ENCODE peak calls at places on chromosome 12, in five cellular contexts. E is stomach, K is tibial artery, G is spleen, T is transverse colon. N is an unnamed sample.

GRCh38 chr12:122394626-122395194 is 27.8 kb downstream of the CLIP1 start:
- DNase-seq in T (no peak), K (peak; percentile 35), E (no peak), G (no peak), N (no peak)

GRCh38 chr12:25377475-25378179 is 126.9 kb upstream of the KRAS start:
- DNase-seq in T (no peak), E (no peak), G (no peak), K (no peak), N (no peak)

GRCh38 chr12:104957388-104958008 is 592 bp downstream of the SLC41A2 start:
- DNase-seq in T (peak; percentile 54), K (peak; percentile 41), E (peak; percentile 52), G (no peak), N (no peak)

GRCh38 chr12:55718020-55718419 is 2.2 kb upstream of the RDH5 start:
- DNase-seq in G (peak; percentile 60), T (no peak), E (no peak), K (no peak), N (no peak)

GRCh38 chr12:82725741-82726140 is 39.0 kb downstream of the TMTC2 start:
- DNase-seq in E (no peak), G (no peak), T (no peak), K (no peak), N (no peak)

GRCh38 chr12:124514145-124514995 is 53.0 kb downstream of the NCOR2 start:
- DNase-seq in E (no peak), T (no peak), G (no peak), K (no peak), N (no peak)

GRCh38 chr12:3683670-3684069 is 69.2 kb downstream of the CRACR2A start:
- DNase-seq in T (no peak), K (no peak), G (no peak), E (no peak), N (no peak)

GRCh38 chr12:48001426-48002178 is 2.7 kb downstream of the COL2A1 start:
- DNase-seq in T (peak; percentile 54), E (peak; percentile 46), K (no peak), G (peak; percentile 69), N (peak; percentile 56)

GRCh38 chr12:16610006-16610520 is 4.1 kb upstream of the LMO3 start:
- DNase-seq in G (no peak), E (no peak), T (no peak), K (no peak), N (no peak)

GRCh38 chr12:111430418-111431353 is 25.0 kb downstream of the SH2B3 start:
- DNase-seq in E (no peak), G (no peak), T (no peak), K (peak; percentile 23), N (no peak)

GRCh38 chr12:74732801-74733200 is 195.2 kb downstream of the ATXN7L3B start:
- DNase-seq in T (no peak), K (no peak), E (no peak), G (no peak), N (no peak)

GRCh38 chr12:33566403-33566802 is 126.8 kb upstream of the SYT10 start:
- DNase-seq in T (no peak), K (no peak), E (no peak), G (no peak), N (no peak)

GRCh38 chr12:25332143-25332542 is 81.4 kb upstream of the KRAS start:
- DNase-seq in T (no peak), G (no peak), E (no peak), K (no peak), N (no peak)

GRCh38 chr12:65586796-65587195 is 237.5 kb upstream of the HMGA2 start:
- DNase-seq in G (no peak), K (no peak), T (no peak), E (no peak), N (no peak)

GRCh38 chr12:116245189-116245588 is 32.3 kb downstream of the MED13L start:
- DNase-seq in G (no peak), T (no peak), E (no peak), K (no peak), N (no peak)

GRCh38 chr12:47964102-47964723 is 817 bp downstream of the TMEM106C start:
- DNase-seq in T (peak; percentile 35), E (peak; percentile 39), G (peak; percentile 74), K (peak; percentile 73), N (peak; percentile 58)

GRCh38 chr12:114018669-114019068 is 52.5 kb upstream of the RBM19 start:
- DNase-seq in K (no peak), E (no peak), G (no peak), T (no peak), N (no peak)

GRCh38 chr12:19230896-19231295 is 101.4 kb downstream of the PLEKHA5 start:
- DNase-seq in T (no peak), E (no peak), K (no peak), G (no peak), N (no peak)

GRCh38 chr12:41437578-41437977 is 249.5 kb downstream of the PDZRN4 start:
- DNase-seq in E (no peak), K (no peak), T (no peak), G (no peak), N (no peak)

GRCh38 chr12:89181271-89181920 is 170.9 kb downstream of the DUSP6 start:
- DNase-seq in K (no peak), T (no peak), E (no peak), G (no peak), N (no peak)

GRCh38 chr12:120085920-120086319 is 30.6 kb downstream of the RAB35 start:
- DNase-seq in T (no peak), E (no peak), K (no peak), G (no peak), N (no peak)

GRCh38 chr12:53176750-53177149 is 3.8 kb upstream of the ZNF740 start:
- DNase-seq in G (no peak), E (no peak), K (no peak), T (no peak), N (no peak)

GRCh38 chr12:53171725-53172329 is 8.7 kb upstream of the ZNF740 start:
- DNase-seq in G (no peak), T (no peak), E (no peak), K (no peak), N (no peak)

GRCh38 chr12:53172352-53172751 is 8.2 kb upstream of the ZNF740 start:
- DNase-seq in G (no peak), E (no peak), K (no peak), T (no peak), N (no peak)

GRCh38 chr12:53173085-53173715 is 7.3 kb upstream of the ZNF740 start:
- DNase-seq in K (no peak), E (no peak), G (no peak), T (no peak), N (no peak)

DNA sequence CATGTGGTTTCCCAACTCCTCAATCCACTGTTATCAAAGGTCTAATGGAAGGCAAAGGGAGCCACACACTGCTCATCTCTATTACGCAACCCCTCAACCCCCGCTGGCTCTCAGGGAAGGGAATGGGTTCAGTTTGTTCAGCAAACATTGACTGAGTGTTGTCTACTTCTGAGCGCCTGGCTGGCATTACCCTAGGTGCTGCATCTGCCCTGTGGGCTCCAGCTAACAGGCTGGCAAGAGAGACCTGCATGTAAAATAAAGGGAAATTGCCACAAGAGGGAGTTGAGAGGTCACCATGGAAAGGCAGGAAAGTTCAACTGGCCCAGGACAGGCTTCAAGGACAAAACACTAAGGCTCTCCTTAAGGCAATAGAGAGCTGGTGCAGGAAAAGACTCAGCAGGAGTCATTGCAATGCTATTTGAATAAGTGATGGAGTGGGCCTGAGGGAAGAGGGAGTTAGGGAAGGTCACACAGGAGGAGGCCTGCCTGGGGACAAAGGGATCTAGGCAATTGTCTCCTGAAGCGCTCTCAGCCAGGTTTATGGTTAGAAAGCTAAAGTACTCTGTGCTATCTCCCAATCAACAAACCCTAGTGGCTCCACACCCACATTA is 5.5 kb upstream of the ZNF740 start:
- DNase-seq in E (no peak), T (no peak), G (no peak), K (no peak), N (no peak)
- TF ChIP-seq CTCF in E (no peak), T (peak; percentile 12), G (no peak), K (no peak), N (no peak)

DNA sequence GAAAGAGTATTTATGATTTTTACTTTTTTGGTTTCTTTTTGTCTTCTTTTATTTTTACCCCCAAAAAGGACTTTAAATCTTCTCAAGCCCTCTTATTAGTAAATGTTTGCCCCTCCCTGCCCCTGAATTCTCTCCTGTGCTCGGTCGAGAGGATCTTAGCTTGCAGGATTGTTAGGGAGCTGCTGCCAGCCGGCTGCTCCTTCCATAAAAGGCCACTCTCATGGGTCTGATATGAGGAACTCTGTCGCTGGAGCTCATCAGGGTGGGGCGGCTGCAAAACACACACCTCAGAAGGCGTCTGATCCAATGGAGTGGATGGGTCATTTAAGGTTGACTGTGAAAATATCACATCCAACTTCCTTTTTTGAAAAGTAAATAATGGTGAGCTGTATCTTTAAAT is 8.5 kb downstream of the LTBR start:
- DNase-seq in T (peak; percentile 88), K (no peak), E (peak; percentile 68), G (no peak), N (no peak)
- H3K27ac ChIP-seq in T (peak overlapping the region; percentile 92), K (peak overlapping the region; percentile 28), E (peak overlapping the region; percentile 79), G (no peak overlapping the region), N (no peak overlapping the region)

GRCh38 chr12:69985656-69986055 is 160.6 kb downstream of the MYRFL start:
- DNase-seq in K (no peak), E (no peak), G (no peak), T (peak; percentile 63), N (no peak)
- TF ChIP-seq CTCF in K (no peak), E (no peak), G (no peak), T (peak; percentile 45), N (no peak)

GRCh38 chr12:13195848-13196301 is 651 bp upstream of the EMP1 start:
- DNase-seq in T (peak; percentile 61), G (no peak), K (no peak), E (no peak), N (no peak)

GRCh38 chr12:13195244-13195643 is 1.3 kb upstream of the EMP1 start:
- DNase-seq in T (no peak), E (no peak), G (no peak), K (no peak), N (no peak)

GRCh38 chr12:13193403-13194100 is 3.0 kb upstream of the EMP1 start:
- DNase-seq in E (no peak), T (no peak), G (no peak), K (no peak), N (no peak)

GRCh38 chr12:13196302-13196921 is at the start of gene EMP1:
- DNase-seq in K (peak; percentile 99), E (peak; percentile 92), G (no peak), T (peak; percentile 93), N (peak; percentile 98)

GRCh38 chr12:13194462-13195110 is 1.9 kb upstream of the EMP1 start:
- DNase-seq in G (no peak), T (no peak), E (no peak), K (no peak), N (no peak)
- H3K27ac ChIP-seq in G (peak overlapping the region; percentile 23), T (peak overlapping the region; percentile 91), E (peak overlapping the region; percentile 87), K (no peak overlapping the region), N (no peak overlapping the region)

DNA sequence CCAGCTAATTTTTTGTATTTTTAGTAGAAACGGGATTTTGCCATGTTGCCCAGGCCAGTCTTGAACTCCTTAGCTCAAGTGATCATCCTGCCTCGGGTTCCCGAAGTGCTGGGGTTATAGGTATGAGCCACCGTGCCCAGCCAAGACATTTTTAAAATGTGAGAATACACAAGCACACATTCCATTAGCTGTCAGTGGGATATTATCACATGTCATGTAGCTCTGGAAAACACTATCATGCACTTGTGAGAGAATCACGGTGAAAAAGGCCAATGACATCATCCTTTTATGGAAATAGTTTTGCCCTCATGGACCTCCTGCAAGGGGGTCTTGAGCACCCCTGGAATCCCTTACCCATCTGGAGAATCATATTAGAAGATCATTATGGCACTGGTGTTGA is 28.3 kb downstream of the ERC1 start:
- DNase-seq in G (no peak), K (no peak), E (no peak), T (no peak), N (no peak)
- TF ChIP-seq CTCF in G (no peak), K (no peak), E (no peak), T (no peak), N (no peak)

N was measured in ovary.